ENCODE peak calls at places on chromosomes 13 and 19, in six cellular contexts. One of them, this sample, is unnamed.

GRCh38 chr19:47725759-47726401 is 12.7 kb downstream of the EHD2 start:
- DNase-seq in IMR-90: no peak
- DNase-seq in neuronal stem cell: no peak
- DNase-seq in DND-41: no peak
- DNase-seq in fibroblast of lung: no peak
- DNase-seq in trophoblast cell: peak; percentile 71
- DNase-seq in this sample: no peak

GRCh38 chr19:16604615-16605014 is 23.4 kb downstream of the MED26 start:
- DNase-seq in fibroblast of lung: no peak
- DNase-seq in IMR-90: no peak
- DNase-seq in trophoblast cell: no peak
- DNase-seq in DND-41: no peak
- DNase-seq in neuronal stem cell: no peak
- DNase-seq in this sample: no peak

GRCh38 chr13:42272115-42272756 is at the start of gene AKAP11:
- DNase-seq in DND-41: peak; percentile 66
- DNase-seq in trophoblast cell: peak; percentile 45
- DNase-seq in IMR-90: peak; percentile 28
- DNase-seq in neuronal stem cell: no peak
- DNase-seq in fibroblast of lung: peak; percentile 66
- DNase-seq in this sample: peak; percentile 84

GRCh38 chr13:80151016-80151415 is 189.9 kb downstream of the SPRY2 start:
- DNase-seq in trophoblast cell: no peak
- DNase-seq in fibroblast of lung: peak; percentile 49
- DNase-seq in IMR-90: peak; percentile 23
- DNase-seq in neuronal stem cell: no peak
- DNase-seq in DND-41: no peak
- DNase-seq in this sample: no peak

GRCh38 chr13:112943309-112944125 is 25.5 kb upstream of the MCF2L start:
- DNase-seq in fibroblast of lung: peak; percentile 23
- DNase-seq in trophoblast cell: peak; percentile 29
- DNase-seq in IMR-90: peak; percentile 4
- DNase-seq in neuronal stem cell: peak; percentile 64
- DNase-seq in DND-41: no peak
- DNase-seq in this sample: peak; percentile 85

GRCh38 chr19:32619051-32619685 is 38.2 kb downstream of the PDCD5 start:
- DNase-seq in fibroblast of lung: no peak
- DNase-seq in trophoblast cell: no peak
- DNase-seq in DND-41: no peak
- DNase-seq in IMR-90: no peak
- DNase-seq in neuronal stem cell: no peak
- DNase-seq in this sample: no peak

GRCh38 chr13:75038315-75038881 is 443.6 kb downstream of the TBC1D4 start:
- DNase-seq in neuronal stem cell: no peak
- DNase-seq in DND-41: no peak
- DNase-seq in fibroblast of lung: no peak
- DNase-seq in trophoblast cell: no peak
- DNase-seq in IMR-90: no peak
- DNase-seq in this sample: no peak

GRCh38 chr19:42199440-42200115 is 17.9 kb downstream of the DEDD2 start:
- DNase-seq in neuronal stem cell: no peak
- DNase-seq in DND-41: peak; percentile 93
- DNase-seq in IMR-90: no peak
- DNase-seq in fibroblast of lung: no peak
- DNase-seq in trophoblast cell: no peak
- DNase-seq in this sample: no peak

GRCh38 chr19:29268721-29269483 is 56.0 kb upstream of the UQCRFS1 start:
- DNase-seq in IMR-90: no peak
- DNase-seq in neuronal stem cell: no peak
- DNase-seq in fibroblast of lung: no peak
- DNase-seq in DND-41: no peak
- DNase-seq in trophoblast cell: no peak
- DNase-seq in this sample: no peak

GRCh38 chr13:110265682-110266430 is 41.1 kb downstream of the COL4A1 start:
- DNase-seq in trophoblast cell: peak; percentile 99
- DNase-seq in DND-41: no peak
- DNase-seq in fibroblast of lung: peak; percentile 52
- DNase-seq in neuronal stem cell: no peak
- DNase-seq in IMR-90: no peak
- DNase-seq in this sample: peak; percentile 48

GRCh38 chr13:44011036-44011435 is 131.3 kb downstream of the LACC1 start:
- DNase-seq in trophoblast cell: peak; percentile 40
- DNase-seq in neuronal stem cell: no peak
- DNase-seq in fibroblast of lung: peak; percentile 55
- DNase-seq in IMR-90: no peak
- DNase-seq in DND-41: no peak
- DNase-seq in this sample: no peak

GRCh38 chr19:13795595-13796300 is 505 bp downstream of the ZSWIM4 start:
- DNase-seq in IMR-90: peak; percentile 28
- DNase-seq in trophoblast cell: peak; percentile 42
- DNase-seq in neuronal stem cell: no peak
- DNase-seq in DND-41: peak; percentile 26
- DNase-seq in fibroblast of lung: peak; percentile 46
- DNase-seq in this sample: no peak

GRCh38 chr19:408441-409005 is 424 bp downstream of the C2CD4C start:
- DNase-seq in IMR-90: no peak
- DNase-seq in fibroblast of lung: no peak
- DNase-seq in DND-41: peak; percentile 15
- DNase-seq in neuronal stem cell: no peak
- DNase-seq in trophoblast cell: no peak
- DNase-seq in this sample: no peak

GRCh38 chr13:37094840-37095239 is 10.6 kb downstream of the CSNK1A1L start:
- DNase-seq in neuronal stem cell: no peak
- DNase-seq in DND-41: no peak
- DNase-seq in IMR-90: no peak
- DNase-seq in trophoblast cell: no peak
- DNase-seq in fibroblast of lung: no peak
- DNase-seq in this sample: no peak

GRCh38 chr13:35914662-35915061 is 216.5 kb downstream of the DCLK1 start:
- DNase-seq in DND-41: no peak
- DNase-seq in trophoblast cell: no peak
- DNase-seq in neuronal stem cell: no peak
- DNase-seq in IMR-90: no peak
- DNase-seq in fibroblast of lung: no peak
- DNase-seq in this sample: no peak

GRCh38 chr19:18521692-18522123 is at the start of gene ELL:
- DNase-seq in DND-41: no peak
- DNase-seq in trophoblast cell: no peak
- DNase-seq in IMR-90: no peak
- DNase-seq in fibroblast of lung: no peak
- DNase-seq in neuronal stem cell: no peak
- DNase-seq in this sample: no peak

GRCh38 chr19:33193864-33194362 is at the start of gene LRP3:
- DNase-seq in fibroblast of lung: peak; percentile 41
- DNase-seq in trophoblast cell: peak; percentile 19
- DNase-seq in neuronal stem cell: no peak
- DNase-seq in DND-41: no peak
- DNase-seq in IMR-90: peak; percentile 11
- DNase-seq in this sample: peak; percentile 84

GRCh38 chr19:38385804-38386257 is 2.0 kb downstream of the GGN start:
- DNase-seq in neuronal stem cell: no peak
- DNase-seq in trophoblast cell: no peak
- DNase-seq in IMR-90: no peak
- DNase-seq in DND-41: no peak
- DNase-seq in fibroblast of lung: no peak
- DNase-seq in this sample: peak; percentile 27

DNA sequence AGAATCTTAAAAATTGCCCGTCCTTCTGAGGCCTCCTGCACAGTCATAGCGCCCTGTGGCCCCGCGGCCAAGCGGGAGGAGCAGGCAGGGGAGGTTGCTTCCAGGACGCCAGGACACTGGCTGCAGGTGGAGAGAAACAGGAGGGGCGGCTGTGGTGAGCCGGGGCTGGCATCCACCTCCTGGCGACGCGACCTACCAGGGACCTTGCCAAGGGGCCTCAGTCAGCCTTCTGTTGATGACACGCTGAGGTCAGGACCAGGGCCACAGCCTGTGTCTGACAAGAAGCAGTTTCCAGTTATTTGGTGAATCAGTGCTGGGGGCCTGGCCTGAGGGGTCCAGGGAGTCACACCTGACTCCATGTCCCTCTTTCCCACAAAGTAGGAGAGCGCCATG is 13.3 kb upstream of the MKNK2 start:
- DNase-seq in DND-41: no peak
- DNase-seq in fibroblast of lung: no peak
- DNase-seq in neuronal stem cell: no peak
- DNase-seq in trophoblast cell: no peak
- DNase-seq in IMR-90: no peak
- DNase-seq in this sample: no peak
- H3K9ac ChIP-seq in DND-41: no peak overlapping the region
- H3K9ac ChIP-seq in fibroblast of lung: peak overlapping the region; percentile 42
- H3K9ac ChIP-seq in neuronal stem cell: no peak overlapping the region
- H3K9ac ChIP-seq in trophoblast cell: no peak overlapping the region
- H3K9ac ChIP-seq in IMR-90: no peak overlapping the region
- H3K9ac ChIP-seq in this sample: no peak overlapping the region

GRCh38 chr19:48814895-48815294 is 4.1 kb upstream of the BCAT2 start:
- DNase-seq in neuronal stem cell: no peak
- DNase-seq in fibroblast of lung: no peak
- DNase-seq in IMR-90: no peak
- DNase-seq in trophoblast cell: no peak
- DNase-seq in DND-41: no peak
- DNase-seq in this sample: no peak
- H3K9ac ChIP-seq in neuronal stem cell: no peak overlapping the region
- H3K9ac ChIP-seq in fibroblast of lung: no peak overlapping the region
- H3K9ac ChIP-seq in IMR-90: no peak overlapping the region
- H3K9ac ChIP-seq in trophoblast cell: no peak overlapping the region
- H3K9ac ChIP-seq in DND-41: no peak overlapping the region
- H3K9ac ChIP-seq in this sample: no peak overlapping the region

GRCh38 chr19:43940719-43941118 is 5.6 kb upstream of the ZNF45 start:
- DNase-seq in trophoblast cell: no peak
- DNase-seq in DND-41: no peak
- DNase-seq in neuronal stem cell: no peak
- DNase-seq in fibroblast of lung: no peak
- DNase-seq in IMR-90: no peak
- DNase-seq in this sample: no peak

GRCh38 chr19:43934985-43935708 is at the start of gene ZNF45:
- DNase-seq in DND-41: peak; percentile 92
- DNase-seq in neuronal stem cell: peak; percentile 82
- DNase-seq in fibroblast of lung: peak; percentile 89
- DNase-seq in IMR-90: peak; percentile 85
- DNase-seq in trophoblast cell: peak; percentile 94
- DNase-seq in this sample: peak; percentile 94

GRCh38 chr19:43934055-43934984 is 762 bp downstream of the ZNF45 start:
- DNase-seq in DND-41: no peak
- DNase-seq in fibroblast of lung: peak; percentile 8
- DNase-seq in IMR-90: peak; percentile 10
- DNase-seq in trophoblast cell: no peak
- DNase-seq in neuronal stem cell: no peak
- DNase-seq in this sample: peak; percentile 4

GRCh38 chr19:43939557-43940260 is 4.6 kb upstream of the ZNF45 start:
- DNase-seq in neuronal stem cell: no peak
- DNase-seq in fibroblast of lung: no peak
- DNase-seq in trophoblast cell: no peak
- DNase-seq in DND-41: no peak
- DNase-seq in IMR-90: no peak
- DNase-seq in this sample: no peak

GRCh38 chr19:43936219-43936618 is 1.1 kb upstream of the ZNF45 start:
- DNase-seq in trophoblast cell: peak; percentile 2
- DNase-seq in neuronal stem cell: no peak
- DNase-seq in IMR-90: no peak
- DNase-seq in fibroblast of lung: no peak
- DNase-seq in DND-41: no peak
- DNase-seq in this sample: no peak
- H3K9ac ChIP-seq in trophoblast cell: no peak overlapping the region
- H3K9ac ChIP-seq in neuronal stem cell: no peak overlapping the region
- H3K9ac ChIP-seq in IMR-90: no peak overlapping the region
- H3K9ac ChIP-seq in fibroblast of lung: no peak overlapping the region
- H3K9ac ChIP-seq in DND-41: no peak overlapping the region
- H3K9ac ChIP-seq in this sample: no peak overlapping the region

DNA sequence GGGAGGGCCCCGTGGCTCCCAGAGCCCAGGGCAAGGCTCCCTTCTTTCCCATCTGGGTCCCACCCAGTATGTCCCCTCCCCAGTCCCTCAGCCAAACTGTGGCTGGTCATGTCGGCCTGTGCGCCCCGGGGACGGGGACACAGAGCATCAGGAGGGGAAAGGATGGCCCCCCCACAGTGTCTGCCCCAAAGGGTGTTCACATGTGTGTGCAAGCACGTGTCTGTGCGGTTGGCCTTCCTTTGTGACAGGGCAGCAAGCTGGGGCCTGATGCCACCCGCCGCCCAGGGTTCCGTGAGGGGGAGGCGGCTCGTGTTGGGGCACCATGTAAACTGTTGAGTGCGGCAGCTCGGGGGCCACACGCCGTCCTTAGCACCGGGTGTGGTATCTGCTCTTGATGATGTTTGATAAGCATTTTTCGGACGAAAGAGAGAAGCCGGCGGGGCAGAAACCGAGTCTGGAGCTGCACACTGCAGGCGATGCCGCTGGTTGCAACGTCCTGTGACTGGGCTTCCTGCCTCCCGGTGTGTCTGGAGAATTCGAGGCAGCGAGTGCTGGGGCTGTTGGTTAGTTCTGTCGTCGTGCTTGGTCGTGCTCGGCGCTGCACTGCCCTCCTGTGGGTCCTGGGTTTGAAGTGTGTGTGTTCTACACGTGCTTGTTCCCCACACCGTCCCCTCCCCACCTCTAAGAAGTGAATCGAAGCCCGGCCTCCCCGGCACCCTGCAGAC is 18.4 kb downstream of the GNA11 start:
- DNase-seq in trophoblast cell: no peak
- DNase-seq in IMR-90: no peak
- DNase-seq in fibroblast of lung: no peak
- DNase-seq in DND-41: no peak
- DNase-seq in neuronal stem cell: no peak
- DNase-seq in this sample: no peak
- H3K9ac ChIP-seq in trophoblast cell: no peak overlapping the region
- H3K9ac ChIP-seq in IMR-90: no peak overlapping the region
- H3K9ac ChIP-seq in fibroblast of lung: no peak overlapping the region
- H3K9ac ChIP-seq in DND-41: no peak overlapping the region
- H3K9ac ChIP-seq in neuronal stem cell: peak overlapping the region; percentile 60
- H3K9ac ChIP-seq in this sample: no peak overlapping the region

DNA sequence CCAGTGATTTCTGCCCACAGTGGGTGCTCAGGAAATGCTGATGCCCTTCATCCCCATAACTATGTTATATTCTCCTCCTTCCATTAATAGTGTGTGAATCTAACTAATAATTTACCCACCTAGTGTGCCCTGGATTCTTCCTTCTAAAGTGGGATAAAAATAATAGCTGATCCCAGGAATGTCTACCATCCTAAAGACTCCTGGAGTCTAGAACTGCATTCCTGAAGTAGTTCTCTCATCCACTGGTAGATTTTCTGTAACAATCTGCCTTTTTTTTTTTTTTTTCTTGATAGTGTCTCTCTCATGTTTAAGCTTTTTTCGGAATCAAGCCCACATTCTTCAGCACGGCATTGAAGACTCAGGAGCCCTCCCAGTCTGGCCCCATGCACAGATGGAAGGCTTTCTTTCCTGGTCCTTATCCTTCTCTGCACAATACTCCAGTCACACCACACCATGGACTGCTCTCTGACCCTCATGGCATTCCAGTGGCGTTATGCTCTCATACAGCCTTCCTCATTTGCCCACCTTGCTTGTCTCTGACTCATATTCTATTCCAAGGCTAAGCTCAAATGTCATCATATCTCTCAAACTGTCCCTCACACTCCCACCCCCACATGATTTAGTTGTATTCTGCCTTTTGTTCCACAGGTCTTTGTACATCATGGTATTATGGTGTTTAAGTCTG is 68.8 kb upstream of the FRY start:
- DNase-seq in IMR-90: peak; percentile 50
- DNase-seq in neuronal stem cell: no peak
- DNase-seq in DND-41: no peak
- DNase-seq in fibroblast of lung: peak; percentile 51
- DNase-seq in trophoblast cell: peak; percentile 26
- DNase-seq in this sample: no peak
- H3K9ac ChIP-seq in IMR-90: no peak overlapping the region
- H3K9ac ChIP-seq in neuronal stem cell: no peak overlapping the region
- H3K9ac ChIP-seq in DND-41: no peak overlapping the region
- H3K9ac ChIP-seq in fibroblast of lung: no peak overlapping the region
- H3K9ac ChIP-seq in trophoblast cell: no peak overlapping the region
- H3K9ac ChIP-seq in this sample: no peak overlapping the region